ENCODE peak calls at places on chromosomes 13 and 19, in five cellular contexts. One of them, this sample, is unnamed.

GRCh38 chr13:113845723-113846638 is 17.9 kb downstream of the GAS6 start:
- DNase-seq in Peyer's patch: no peak
- DNase-seq in GM12891: no peak
- DNase-seq in heart left ventricle: peak
- DNase-seq in esophagus squamous epithelium: no peak
- DNase-seq in this sample: no peak

GRCh38 chr13:39692650-39693438 is 37.4 kb downstream of the COG6 start:
- DNase-seq in Peyer's patch: no peak
- DNase-seq in GM12891: no peak
- DNase-seq in heart left ventricle: no peak
- DNase-seq in esophagus squamous epithelium: no peak
- DNase-seq in this sample: no peak

GRCh38 chr19:56152644-56153043 is 11.6 kb downstream of the ZNF444 start:
- DNase-seq in Peyer's patch: no peak
- DNase-seq in GM12891: no peak
- DNase-seq in heart left ventricle: no peak
- DNase-seq in esophagus squamous epithelium: no peak
- DNase-seq in this sample: no peak

GRCh38 chr13:71979616-71980015 is 112.6 kb upstream of the DACH1 start:
- DNase-seq in Peyer's patch: no peak
- DNase-seq in GM12891: no peak
- DNase-seq in heart left ventricle: no peak
- DNase-seq in esophagus squamous epithelium: no peak
- DNase-seq in this sample: peak

GRCh38 chr19:2010135-2010668 is 5.3 kb downstream of the BTBD2 start:
- DNase-seq in Peyer's patch: no peak
- DNase-seq in GM12891: no peak
- DNase-seq in heart left ventricle: no peak
- DNase-seq in esophagus squamous epithelium: no peak
- DNase-seq in this sample: no peak

GRCh38 chr13:111968611-111969010 is 98.3 kb upstream of the SOX1 start:
- DNase-seq in Peyer's patch: no peak
- DNase-seq in GM12891: no peak
- DNase-seq in heart left ventricle: no peak
- DNase-seq in esophagus squamous epithelium: no peak
- DNase-seq in this sample: no peak

GRCh38 chr19:1624458-1624857 is 19.2 kb upstream of the UQCR11 start:
- DNase-seq in Peyer's patch: peak
- DNase-seq in GM12891: peak
- DNase-seq in heart left ventricle: peak
- DNase-seq in esophagus squamous epithelium: no peak
- DNase-seq in this sample: peak

GRCh38 chr19:40719414-40719894 is 2.5 kb downstream of the ITPKC start:
- DNase-seq in Peyer's patch: no peak
- DNase-seq in GM12891: no peak
- DNase-seq in heart left ventricle: no peak
- DNase-seq in esophagus squamous epithelium: no peak
- DNase-seq in this sample: no peak

GRCh38 chr19:4501005-4501591 is 17.2 kb downstream of the PLIN4 start:
- DNase-seq in Peyer's patch: no peak
- DNase-seq in GM12891: no peak
- DNase-seq in heart left ventricle: no peak
- DNase-seq in esophagus squamous epithelium: no peak
- DNase-seq in this sample: no peak

GRCh38 chr19:58562126-58563033 is 4.0 kb upstream of the UBE2M start:
- DNase-seq in Peyer's patch: peak
- DNase-seq in GM12891: no peak
- DNase-seq in heart left ventricle: peak
- DNase-seq in esophagus squamous epithelium: no peak
- DNase-seq in this sample: no peak

GRCh38 chr19:58558066-58558622 is at the start of gene UBE2M:
- DNase-seq in Peyer's patch: peak
- DNase-seq in GM12891: no peak
- DNase-seq in heart left ventricle: no peak
- DNase-seq in esophagus squamous epithelium: no peak
- DNase-seq in this sample: peak

GRCh38 chr19:514166-514663 is 6.9 kb downstream of the TPGS1 start:
- DNase-seq in Peyer's patch: no peak
- DNase-seq in GM12891: no peak
- DNase-seq in heart left ventricle: no peak
- DNase-seq in esophagus squamous epithelium: no peak
- DNase-seq in this sample: no peak

GRCh38 chr13:30186644-30187431 is 120.5 kb downstream of the KATNAL1 start:
- DNase-seq in Peyer's patch: no peak
- DNase-seq in GM12891: no peak
- DNase-seq in heart left ventricle: no peak
- DNase-seq in esophagus squamous epithelium: no peak
- DNase-seq in this sample: no peak

GRCh38 chr19:58577581-58578429 is 4.7 kb upstream of the MZF1 start:
- DNase-seq in Peyer's patch: peak
- DNase-seq in GM12891: no peak
- DNase-seq in heart left ventricle: no peak
- DNase-seq in esophagus squamous epithelium: no peak
- DNase-seq in this sample: no peak

GRCh38 chr19:57664269-57665127 is 4.2 kb upstream of the ZSCAN4 start:
- DNase-seq in Peyer's patch: peak
- DNase-seq in GM12891: peak
- DNase-seq in heart left ventricle: peak
- DNase-seq in esophagus squamous epithelium: no peak
- DNase-seq in this sample: peak

GRCh38 chr13:92547256-92547655 is 679.4 kb upstream of the GPC6 start:
- DNase-seq in Peyer's patch: no peak
- DNase-seq in GM12891: no peak
- DNase-seq in heart left ventricle: no peak
- DNase-seq in esophagus squamous epithelium: no peak
- DNase-seq in this sample: no peak

DNA sequence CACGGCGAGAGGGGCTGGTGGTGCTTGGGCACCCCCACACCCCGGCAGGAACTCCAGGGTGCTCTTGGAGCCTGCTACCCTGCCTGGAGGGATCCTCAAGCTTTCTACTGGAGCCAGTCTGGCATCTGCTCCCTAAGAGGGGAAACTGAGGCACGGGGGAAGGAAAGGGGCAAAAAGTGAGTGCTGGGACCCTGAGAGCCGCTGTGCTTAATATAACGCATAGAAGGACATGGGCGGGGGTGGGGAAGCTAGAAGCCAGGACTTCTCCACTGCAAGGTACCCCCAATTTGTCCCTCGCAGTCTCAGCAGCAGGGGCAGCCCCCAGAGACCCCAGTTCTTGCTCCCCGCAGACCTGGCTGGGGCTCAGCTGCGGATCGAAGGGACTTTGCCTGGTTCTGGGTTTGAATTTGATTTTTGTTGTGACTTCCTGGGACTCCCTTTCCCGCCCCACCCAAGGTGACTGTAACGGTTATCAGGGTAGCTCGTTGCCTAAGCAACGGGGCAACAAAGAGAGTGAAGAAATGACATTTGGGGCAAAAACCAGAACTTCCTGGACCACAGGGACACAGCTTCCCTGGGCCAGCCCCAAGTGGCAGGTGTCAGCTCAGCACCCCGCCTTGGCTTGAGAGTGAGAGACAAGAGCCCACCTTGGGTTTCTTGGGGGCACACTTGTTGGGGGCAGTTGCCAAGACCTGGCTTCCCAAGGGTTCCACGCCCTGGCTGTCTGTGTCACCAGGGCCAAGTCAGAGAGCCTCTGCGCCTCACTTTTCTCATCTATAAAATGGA is 638 bp downstream of the ADGRE5 start:
- DNase-seq in Peyer's patch: peak
- DNase-seq in GM12891: no peak
- DNase-seq in heart left ventricle: no peak
- DNase-seq in esophagus squamous epithelium: no peak
- DNase-seq in this sample: peak
- TF ChIP-seq POLR2A in Peyer's patch: peak
- TF ChIP-seq POLR2A in GM12891: no peak
- TF ChIP-seq POLR2A in heart left ventricle: no peak
- TF ChIP-seq POLR2A in esophagus squamous epithelium: no peak
- TF ChIP-seq POLR2A in this sample: no peak

DNA sequence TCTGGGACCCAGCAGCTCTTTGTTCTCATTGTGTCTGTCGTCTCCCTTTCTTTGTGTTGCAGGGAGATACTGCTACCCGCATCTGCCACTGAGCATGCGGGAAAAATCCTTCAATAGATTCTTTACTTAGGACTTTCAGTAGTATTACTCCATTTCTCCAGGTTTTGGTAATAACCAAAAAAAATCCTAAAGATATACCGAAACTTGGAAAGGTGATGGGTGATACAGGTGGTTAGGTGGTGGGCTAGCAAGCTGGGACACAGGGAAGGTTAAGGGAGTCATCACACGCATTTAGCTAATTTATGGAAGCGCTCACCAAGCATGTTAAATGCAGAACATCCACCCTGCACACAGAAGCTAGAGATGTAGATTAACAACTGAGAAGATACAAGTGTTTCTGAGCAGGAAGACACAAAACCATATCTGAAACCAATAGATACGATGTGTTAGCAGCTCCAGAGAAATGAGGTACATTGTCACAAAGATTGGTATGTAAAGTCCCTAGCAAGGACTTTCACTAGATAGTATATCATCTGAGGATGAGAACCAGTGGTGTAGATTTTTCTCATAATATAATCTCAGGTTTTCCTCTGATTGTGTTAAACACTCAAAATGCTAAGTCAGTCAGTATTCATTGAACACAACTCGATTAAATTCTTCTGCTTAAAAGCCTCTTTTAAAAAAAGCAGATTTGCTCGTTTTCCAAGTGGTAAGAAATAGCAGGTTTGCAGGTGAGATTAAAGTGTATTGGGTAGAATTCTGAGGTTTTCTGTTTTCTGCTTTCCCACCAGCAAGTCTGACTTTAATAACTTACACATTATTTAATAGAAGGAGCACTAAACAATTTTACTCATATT is 1.3 kb upstream of the SLAIN1 start:
- DNase-seq in Peyer's patch: no peak
- DNase-seq in GM12891: peak
- DNase-seq in heart left ventricle: no peak
- DNase-seq in esophagus squamous epithelium: no peak
- DNase-seq in this sample: no peak
- TF ChIP-seq POLR2A in Peyer's patch: no peak
- TF ChIP-seq POLR2A in GM12891: no peak
- TF ChIP-seq POLR2A in heart left ventricle: no peak
- TF ChIP-seq POLR2A in esophagus squamous epithelium: no peak
- TF ChIP-seq POLR2A in this sample: no peak

DNA sequence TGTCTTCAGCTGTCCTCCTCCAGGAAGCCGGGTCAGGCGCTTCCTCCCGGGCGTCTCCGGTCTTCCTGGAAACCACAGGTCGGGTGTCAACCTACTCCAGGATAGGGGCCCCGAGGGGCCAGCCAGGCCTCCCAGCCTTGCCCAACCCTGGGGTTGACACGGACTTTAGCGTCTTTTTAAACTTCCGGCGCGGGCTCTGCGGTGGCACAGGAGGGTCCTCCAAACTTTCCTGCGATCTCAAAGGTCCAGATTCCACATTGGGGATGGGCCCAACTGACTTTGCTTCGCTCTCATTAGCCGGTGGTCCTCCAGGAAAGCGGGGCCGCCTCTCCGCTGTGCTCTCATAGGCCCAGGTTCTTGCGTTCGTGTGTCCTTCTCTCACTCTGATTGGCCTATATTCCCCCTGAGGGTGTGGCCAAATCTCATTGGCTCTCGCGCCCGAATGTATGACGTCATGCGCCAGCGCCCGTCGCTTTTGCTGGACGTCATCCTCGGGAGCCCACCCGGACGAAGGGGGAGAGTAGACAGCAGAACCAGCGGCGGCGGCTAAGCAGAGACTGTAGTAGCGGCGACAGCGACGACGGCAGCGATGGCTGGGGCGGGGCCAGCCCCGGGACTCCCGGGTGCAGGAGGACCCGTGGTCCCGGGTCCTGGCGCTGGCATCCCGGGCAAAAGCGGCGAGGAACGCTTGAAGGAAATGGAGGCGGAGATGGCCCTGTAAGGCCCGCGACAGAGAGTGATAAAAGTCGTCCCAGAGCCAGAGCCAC is at the start of gene RBM42:
- DNase-seq in Peyer's patch: peak
- DNase-seq in GM12891: peak
- DNase-seq in heart left ventricle: peak
- DNase-seq in esophagus squamous epithelium: peak
- DNase-seq in this sample: peak
- TF ChIP-seq POLR2A in Peyer's patch: peak
- TF ChIP-seq POLR2A in GM12891: no peak
- TF ChIP-seq POLR2A in heart left ventricle: no peak
- TF ChIP-seq POLR2A in esophagus squamous epithelium: no peak
- TF ChIP-seq POLR2A in this sample: peak

GRCh38 chr19:16887353-16888265 is 1.2 kb upstream of the F2RL3 start:
- DNase-seq in Peyer's patch: no peak
- DNase-seq in GM12891: no peak
- DNase-seq in heart left ventricle: peak
- DNase-seq in esophagus squamous epithelium: no peak
- DNase-seq in this sample: peak
- TF ChIP-seq POLR2A in Peyer's patch: no peak
- TF ChIP-seq POLR2A in GM12891: no peak
- TF ChIP-seq POLR2A in heart left ventricle: no peak
- TF ChIP-seq POLR2A in esophagus squamous epithelium: no peak
- TF ChIP-seq POLR2A in this sample: no peak